ENCODE peak calls at places on chromosomes 11 and 22, in five cellular contexts. One of them, this sample, is unnamed. For H3K4me1, the result is how much of the 10 kb centered on the place peaks cover.

GRCh38 chr22:49244466-49245420 is 582.9 kb downstream of the BRD1 start:
- DNase-seq in mucosa of descending colon: no peak
- DNase-seq in esophagus squamous epithelium: no peak
- DNase-seq in PC-9: no peak
- DNase-seq in heart left ventricle: no peak
- DNase-seq in this sample: no peak

GRCh38 chr22:35154937-35155387 is 89.0 kb downstream of the ISX start:
- DNase-seq in esophagus squamous epithelium: no peak
- DNase-seq in mucosa of descending colon: peak
- DNase-seq in heart left ventricle: no peak
- DNase-seq in PC-9: peak
- DNase-seq in this sample: peak

GRCh38 chr11:613369-613968 is 2.3 kb downstream of the IRF7 start:
- DNase-seq in mucosa of descending colon: peak
- DNase-seq in esophagus squamous epithelium: peak
- DNase-seq in heart left ventricle: peak
- DNase-seq in PC-9: peak
- DNase-seq in this sample: peak

GRCh38 chr11:39741066-39741465 is 1718.4 kb downstream of the LRRC4C start:
- DNase-seq in heart left ventricle: no peak
- DNase-seq in PC-9: no peak
- DNase-seq in mucosa of descending colon: no peak
- DNase-seq in esophagus squamous epithelium: no peak
- DNase-seq in this sample: peak

GRCh38 chr11:27204527-27204926 is 158.5 kb downstream of the CCDC34 start:
- DNase-seq in esophagus squamous epithelium: no peak
- DNase-seq in mucosa of descending colon: peak
- DNase-seq in heart left ventricle: no peak
- DNase-seq in PC-9: no peak
- DNase-seq in this sample: no peak

GRCh38 chr11:103890654-103891053 is 145.8 kb upstream of the DDI1 start:
- DNase-seq in heart left ventricle: no peak
- DNase-seq in esophagus squamous epithelium: no peak
- DNase-seq in PC-9: no peak
- DNase-seq in mucosa of descending colon: no peak
- DNase-seq in this sample: no peak

GRCh38 chr22:40033586-40034380 is 39.0 kb downstream of the FAM83F start:
- DNase-seq in esophagus squamous epithelium: no peak
- DNase-seq in mucosa of descending colon: no peak
- DNase-seq in PC-9: no peak
- DNase-seq in heart left ventricle: no peak
- DNase-seq in this sample: no peak

GRCh38 chr22:38719196-38719595 is 13.5 kb downstream of the GTPBP1 start:
- DNase-seq in esophagus squamous epithelium: no peak
- DNase-seq in PC-9: no peak
- DNase-seq in heart left ventricle: no peak
- DNase-seq in mucosa of descending colon: no peak
- DNase-seq in this sample: no peak

GRCh38 chr11:107102692-107103463 is 84.6 kb upstream of the GUCY1A2 start:
- DNase-seq in PC-9: no peak
- DNase-seq in mucosa of descending colon: no peak
- DNase-seq in heart left ventricle: no peak
- DNase-seq in esophagus squamous epithelium: no peak
- DNase-seq in this sample: peak

GRCh38 chr22:30288414-30289125 is 735 bp downstream of the CASTOR1 start:
- DNase-seq in esophagus squamous epithelium: no peak
- DNase-seq in heart left ventricle: peak
- DNase-seq in PC-9: no peak
- DNase-seq in mucosa of descending colon: no peak
- DNase-seq in this sample: no peak

GRCh38 chr11:117315285-117316196 is 515 bp downstream of the BACE1 start:
- DNase-seq in mucosa of descending colon: no peak
- DNase-seq in heart left ventricle: peak
- DNase-seq in PC-9: no peak
- DNase-seq in esophagus squamous epithelium: no peak
- DNase-seq in this sample: peak

GRCh38 chr22:45077286-45077685 is 67.5 kb upstream of the PHF21B start:
- DNase-seq in heart left ventricle: no peak
- DNase-seq in mucosa of descending colon: no peak
- DNase-seq in PC-9: no peak
- DNase-seq in esophagus squamous epithelium: no peak
- DNase-seq in this sample: no peak

GRCh38 chr22:24003887-24004286 is 1.4 kb downstream of the GSTT4 start:
- DNase-seq in PC-9: no peak
- DNase-seq in heart left ventricle: no peak
- DNase-seq in esophagus squamous epithelium: no peak
- DNase-seq in mucosa of descending colon: no peak
- DNase-seq in this sample: no peak

GRCh38 chr11:38646382-38646781 is 2048.3 kb upstream of the RAG2 start:
- DNase-seq in PC-9: no peak
- DNase-seq in heart left ventricle: no peak
- DNase-seq in esophagus squamous epithelium: no peak
- DNase-seq in mucosa of descending colon: no peak
- DNase-seq in this sample: no peak

GRCh38 chr11:74678041-74678440 is 53.2 kb downstream of the CHRDL2 start:
- DNase-seq in esophagus squamous epithelium: no peak
- DNase-seq in heart left ventricle: no peak
- DNase-seq in PC-9: no peak
- DNase-seq in mucosa of descending colon: no peak
- DNase-seq in this sample: no peak

GRCh38 chr22:18970180-18970947 is 34.3 kb upstream of the PRODH start:
- DNase-seq in PC-9: no peak
- DNase-seq in esophagus squamous epithelium: no peak
- DNase-seq in heart left ventricle: peak
- DNase-seq in mucosa of descending colon: no peak
- DNase-seq in this sample: peak

GRCh38 chr11:17015639-17016125 is 1.5 kb upstream of the PLEKHA7 start:
- DNase-seq in mucosa of descending colon: peak
- DNase-seq in heart left ventricle: no peak
- DNase-seq in esophagus squamous epithelium: no peak
- DNase-seq in PC-9: no peak
- DNase-seq in this sample: no peak

GRCh38 chr11:86303257-86303656 is 1.2 kb downstream of the HIKESHI start:
- DNase-seq in heart left ventricle: no peak
- DNase-seq in esophagus squamous epithelium: no peak
- DNase-seq in mucosa of descending colon: no peak
- DNase-seq in PC-9: no peak
- DNase-seq in this sample: no peak

GRCh38 chr11:104060004-104060403 is 23.6 kb downstream of the DDI1 start:
- DNase-seq in PC-9: no peak
- DNase-seq in mucosa of descending colon: no peak
- DNase-seq in esophagus squamous epithelium: no peak
- DNase-seq in heart left ventricle: no peak
- DNase-seq in this sample: no peak

DNA sequence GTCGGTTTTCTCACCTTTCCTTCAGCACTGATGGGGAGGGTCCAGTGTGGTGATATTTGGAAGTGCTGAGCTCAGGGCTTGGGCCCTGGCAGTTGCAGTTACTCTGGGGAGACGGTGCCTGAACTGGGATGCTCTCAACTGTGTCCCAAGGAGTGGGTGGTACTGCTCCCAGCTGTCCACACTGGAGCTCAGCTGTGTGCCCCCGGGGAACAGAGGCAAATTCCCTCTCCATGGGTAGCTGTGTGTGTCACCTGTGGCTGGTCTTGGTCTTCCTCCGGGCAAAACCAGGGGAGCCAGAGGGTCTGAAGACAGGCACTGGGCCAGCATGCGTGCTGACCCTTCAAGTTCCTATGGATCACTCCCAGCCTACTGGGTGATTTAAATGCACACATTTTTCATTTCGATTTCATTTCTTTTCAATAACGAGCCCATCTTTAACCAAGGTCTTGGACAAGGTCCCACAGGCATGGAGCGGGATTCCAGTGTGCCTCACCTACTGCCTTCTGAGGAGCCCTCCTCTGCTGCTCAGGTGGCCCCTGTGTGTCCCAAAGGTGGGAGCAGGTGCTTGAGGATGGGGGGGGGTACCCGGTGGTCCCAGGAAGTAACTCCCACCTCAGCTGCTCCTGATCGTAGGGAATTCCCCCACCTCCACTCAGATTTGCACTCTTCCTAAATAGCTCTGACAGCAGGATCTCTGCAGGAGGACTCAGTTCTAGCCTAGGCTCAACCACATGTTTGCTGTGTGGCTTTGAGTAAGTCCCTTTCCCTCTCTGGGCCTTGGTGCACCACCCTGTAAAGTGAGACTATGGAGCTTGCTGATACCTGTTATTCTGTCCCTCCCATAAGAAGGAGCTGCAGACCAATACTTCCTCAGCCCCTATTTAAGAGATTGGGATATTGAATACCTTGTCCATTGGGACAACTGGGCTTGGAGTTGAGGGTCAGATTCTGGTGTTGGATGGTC is 16.8 kb downstream of the PRDM11 start:
- DNase-seq in mucosa of descending colon: no peak
- DNase-seq in PC-9: no peak
- DNase-seq in heart left ventricle: peak
- DNase-seq in esophagus squamous epithelium: no peak
- DNase-seq in this sample: no peak
- H3K4me1 ChIP-seq in mucosa of descending colon: under half
- H3K4me1 ChIP-seq in PC-9: under half
- H3K4me1 ChIP-seq in heart left ventricle: under half
- H3K4me1 ChIP-seq in esophagus squamous epithelium: under half
- H3K4me1 ChIP-seq in this sample: under half

GRCh38 chr11:67464411-67465189 is 4.5 kb downstream of the TMEM134 start:
- DNase-seq in mucosa of descending colon: peak
- DNase-seq in esophagus squamous epithelium: peak
- DNase-seq in PC-9: peak
- DNase-seq in heart left ventricle: peak
- DNase-seq in this sample: peak

GRCh38 chr11:67463186-67463585 is 5.9 kb downstream of the TMEM134 start:
- DNase-seq in mucosa of descending colon: no peak
- DNase-seq in heart left ventricle: no peak
- DNase-seq in PC-9: no peak
- DNase-seq in esophagus squamous epithelium: no peak
- DNase-seq in this sample: no peak

GRCh38 chr11:67465190-67465522 is 3.9 kb downstream of the TMEM134 start:
- DNase-seq in heart left ventricle: no peak
- DNase-seq in mucosa of descending colon: no peak
- DNase-seq in esophagus squamous epithelium: no peak
- DNase-seq in PC-9: peak
- DNase-seq in this sample: peak

GRCh38 chr11:67466367-67466766 is 2.7 kb downstream of the TMEM134 start:
- DNase-seq in heart left ventricle: no peak
- DNase-seq in esophagus squamous epithelium: no peak
- DNase-seq in PC-9: no peak
- DNase-seq in mucosa of descending colon: no peak
- DNase-seq in this sample: peak

DNA sequence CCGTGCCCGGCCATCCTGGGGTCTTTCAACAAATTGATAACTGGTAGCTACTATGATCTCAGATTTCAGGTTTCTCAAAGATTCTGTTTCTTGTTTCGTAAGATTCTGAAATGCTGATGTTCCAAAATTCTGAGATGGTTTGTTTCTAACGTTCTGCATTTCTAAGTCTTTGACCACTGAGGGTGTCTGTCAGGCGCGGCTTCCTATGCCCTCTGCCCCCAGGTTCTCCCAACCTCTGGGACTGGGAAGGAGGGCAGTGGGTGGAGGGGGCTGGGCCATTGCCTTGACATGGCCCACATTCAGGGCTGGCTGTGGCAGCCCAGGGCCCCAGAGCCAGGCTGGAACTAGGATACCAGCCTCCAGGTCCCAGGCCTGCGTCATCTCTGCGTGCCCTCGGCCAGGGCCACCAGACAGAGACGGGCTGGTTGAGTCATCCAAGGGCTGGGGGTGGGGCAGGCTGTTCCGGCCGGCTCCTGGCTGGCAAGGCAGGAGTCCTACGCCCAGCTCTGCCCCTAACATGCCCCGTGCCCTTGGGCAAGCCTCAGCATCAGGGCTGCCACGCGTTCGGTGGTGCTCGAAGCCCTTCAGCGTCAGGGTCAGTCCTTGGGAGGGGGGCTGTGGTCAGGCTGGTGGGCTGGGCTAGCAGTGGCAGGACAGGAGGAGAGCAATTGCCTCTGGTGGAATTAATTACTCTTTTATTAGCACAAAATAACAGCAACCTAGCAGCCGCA is 5.2 kb downstream of the TMEM134 start:
- DNase-seq in mucosa of descending colon: no peak
- DNase-seq in heart left ventricle: peak
- DNase-seq in esophagus squamous epithelium: no peak
- DNase-seq in PC-9: peak
- DNase-seq in this sample: no peak
- H3K4me1 ChIP-seq in mucosa of descending colon: under half
- H3K4me1 ChIP-seq in heart left ventricle: under half
- H3K4me1 ChIP-seq in esophagus squamous epithelium: under half
- H3K4me1 ChIP-seq in PC-9: under half
- H3K4me1 ChIP-seq in this sample: under half

GRCh38 chr22:27796829-27797792 is 4.4 kb downstream of the MN1 start:
- DNase-seq in PC-9: no peak
- DNase-seq in esophagus squamous epithelium: no peak
- DNase-seq in mucosa of descending colon: no peak
- DNase-seq in heart left ventricle: peak
- DNase-seq in this sample: no peak
- H3K4me1 ChIP-seq in PC-9: under half
- H3K4me1 ChIP-seq in esophagus squamous epithelium: under half
- H3K4me1 ChIP-seq in mucosa of descending colon: under half
- H3K4me1 ChIP-seq in heart left ventricle: under half
- H3K4me1 ChIP-seq in this sample: under half

GRCh38 chr11:65042899-65043298 is 1.9 kb downstream of the SAC3D1 start:
- DNase-seq in esophagus squamous epithelium: no peak
- DNase-seq in mucosa of descending colon: no peak
- DNase-seq in PC-9: peak
- DNase-seq in heart left ventricle: no peak
- DNase-seq in this sample: no peak

GRCh38 chr11:65045728-65046127 is 4.7 kb downstream of the SAC3D1 start:
- DNase-seq in PC-9: no peak
- DNase-seq in mucosa of descending colon: no peak
- DNase-seq in heart left ventricle: no peak
- DNase-seq in esophagus squamous epithelium: no peak
- DNase-seq in this sample: no peak

GRCh38 chr11:65041206-65042035 is at the start of gene SAC3D1:
- DNase-seq in PC-9: peak
- DNase-seq in esophagus squamous epithelium: no peak
- DNase-seq in heart left ventricle: peak
- DNase-seq in mucosa of descending colon: peak
- DNase-seq in this sample: peak

GRCh38 chr11:65045061-65045460 is 4.1 kb downstream of the SAC3D1 start:
- DNase-seq in heart left ventricle: no peak
- DNase-seq in esophagus squamous epithelium: no peak
- DNase-seq in mucosa of descending colon: no peak
- DNase-seq in PC-9: no peak
- DNase-seq in this sample: no peak

DNA sequence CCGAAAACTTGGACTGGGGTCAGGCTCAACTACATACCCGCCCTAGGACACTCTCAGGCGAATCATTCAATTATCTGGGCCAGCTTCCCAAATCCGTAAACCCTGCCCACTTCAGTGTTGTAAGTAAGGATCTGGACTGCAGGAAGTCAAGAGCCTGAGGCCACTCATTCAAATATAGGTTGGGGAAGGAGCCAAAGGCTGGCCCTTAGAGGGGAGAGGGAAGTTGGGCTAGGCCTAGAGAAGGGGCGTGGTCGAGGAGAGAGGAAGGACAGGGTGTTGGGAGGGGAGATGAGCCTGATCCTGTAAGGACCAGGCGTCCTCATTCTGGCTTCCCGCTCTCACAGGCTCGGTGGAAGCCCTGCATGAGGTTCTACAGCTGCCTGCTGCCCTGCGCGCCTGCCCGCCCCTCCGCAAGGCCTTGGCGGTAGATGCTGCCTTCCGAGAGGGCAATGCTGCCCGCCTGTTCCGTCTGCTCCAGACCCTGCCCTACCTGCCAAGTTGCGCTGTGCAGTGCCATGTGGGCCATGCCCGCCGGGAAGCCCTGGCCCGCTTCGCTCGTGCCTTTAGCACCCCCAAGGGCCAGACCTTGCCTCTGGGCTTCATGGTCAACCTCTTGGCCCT is 3.0 kb downstream of the SAC3D1 start:
- DNase-seq in esophagus squamous epithelium: no peak
- DNase-seq in PC-9: peak
- DNase-seq in heart left ventricle: no peak
- DNase-seq in mucosa of descending colon: no peak
- DNase-seq in this sample: no peak
- H3K4me1 ChIP-seq in esophagus squamous epithelium: under half
- H3K4me1 ChIP-seq in PC-9: under half
- H3K4me1 ChIP-seq in heart left ventricle: under half
- H3K4me1 ChIP-seq in mucosa of descending colon: under half
- H3K4me1 ChIP-seq in this sample: under half

This sample was measured in Caco-2.